ENCODE peak calls at places on chromosomes 1 and 21, in five cellular contexts. S is heart left ventricle, N is astrocyte of the spinal cord, D is A549, Z is IMR-90. T is an unnamed sample.

GRCh38 chr1:67361646-67362045 is 54.0 kb downstream of the IL12RB2 start:
- DNase-seq in S (no peak), N (no peak), D (no peak), Z (no peak), T (no peak)

GRCh38 chr1:207904377-207904902 is 6.5 kb downstream of the CD34 start:
- DNase-seq in S (no peak), N (no peak), D (no peak), Z (no peak), T (no peak)

GRCh38 chr1:98700228-98700627 is 38.7 kb downstream of the SNX7 start:
- DNase-seq in S (no peak), N (peak), D (no peak), Z (peak), T (no peak)

GRCh38 chr1:145799806-145800205 is 24.1 kb downstream of the RNF115 start:
- DNase-seq in S (no peak), N (no peak), D (no peak), Z (no peak), T (no peak)

GRCh38 chr1:17557986-17558385 is 18.5 kb downstream of the ARHGEF10L start:
- DNase-seq in S (no peak), N (no peak), D (no peak), Z (no peak), T (no peak)

GRCh38 chr1:227318003-227318851 is at the start of gene CDC42BPA:
- DNase-seq in S (peak), N (peak), D (peak), Z (peak), T (peak)

GRCh38 chr1:200379431-200379755 is 30.4 kb downstream of the ZNF281 start:
- DNase-seq in S (no peak), N (peak), D (peak), Z (peak), T (peak)

GRCh38 chr1:151047925-151048644 is 534 bp downstream of the C1orf56 start:
- DNase-seq in S (peak), N (peak), D (peak), Z (peak), T (peak)

GRCh38 chr1:192809286-192810252 is 730 bp downstream of the RGS2 start:
- DNase-seq in S (peak), N (peak), D (peak), Z (peak), T (peak)

GRCh38 chr21:14273736-14274538 is 58.0 kb downstream of the RBM11 start:
- DNase-seq in S (peak), N (no peak), D (no peak), Z (no peak), T (no peak)

GRCh38 chr1:118947790-118948189 is 40.4 kb downstream of the TBX15 start:
- DNase-seq in S (no peak), N (peak), D (no peak), Z (peak), T (peak)

GRCh38 chr1:51671527-51672325 is 54.8 kb downstream of the OSBPL9 start:
- DNase-seq in S (no peak), N (peak), D (no peak), Z (peak), T (no peak)

GRCh38 chr1:18107671-18108312 is at the start of gene IGSF21:
- DNase-seq in S (no peak), N (no peak), D (no peak), Z (no peak), T (no peak)

GRCh38 chr21:45219517-45219916 is 68.2 kb downstream of the POFUT2 start:
- DNase-seq in S (no peak), N (no peak), D (no peak), Z (peak), T (peak)

GRCh38 chr1:3018576-3018975 is 2.7 kb upstream of the ACTRT2 start:
- DNase-seq in S (peak), N (no peak), D (no peak), Z (no peak), T (no peak)
- H3K4me3 ChIP-seq in S (no peak), N (no peak), D (no peak), Z (no peak), T (no peak)

DNA sequence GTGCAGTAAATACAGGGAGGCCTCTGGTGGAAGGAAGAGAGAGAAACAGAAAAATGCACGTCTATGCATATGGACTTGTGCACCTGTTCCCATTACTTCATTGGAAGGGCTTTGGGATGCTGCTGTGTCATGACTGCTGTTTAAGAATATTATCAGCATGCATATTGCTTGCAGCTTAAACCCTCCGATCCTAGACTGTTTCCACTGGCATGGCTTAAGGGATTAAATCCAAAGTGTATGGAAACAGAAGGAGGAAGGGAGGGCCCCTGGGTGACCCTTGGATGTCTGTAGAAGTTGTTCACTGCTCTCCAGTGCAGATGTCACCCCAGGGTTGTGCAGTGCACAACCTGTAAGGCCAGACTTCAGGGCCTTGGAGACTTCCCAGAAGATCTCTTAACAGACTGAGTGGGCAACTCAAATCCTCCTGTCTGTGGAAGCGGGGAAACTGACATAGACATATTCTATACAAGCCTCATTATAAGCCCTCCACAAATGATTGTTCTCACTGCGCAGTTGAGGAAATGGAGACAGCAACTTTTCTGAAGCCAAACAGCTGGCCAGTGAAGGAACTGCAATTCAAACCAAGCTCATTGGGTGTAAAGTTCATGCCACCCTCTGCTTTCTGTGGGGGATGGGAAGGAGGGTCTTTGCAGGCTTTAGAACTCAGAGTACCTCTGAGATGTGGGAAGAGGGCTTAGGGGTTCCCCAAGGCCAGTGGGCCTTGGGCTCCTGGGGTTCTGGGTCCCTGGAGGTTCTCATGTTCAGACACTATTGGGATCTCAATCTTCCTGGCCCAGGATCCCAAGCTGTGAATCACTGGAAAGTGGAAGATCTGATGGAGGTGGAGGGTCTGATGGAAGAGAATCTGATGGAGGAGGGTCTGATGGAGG is 73.8 kb downstream of the UMODL1 start:
- DNase-seq in S (no peak), N (no peak), D (no peak), Z (no peak), T (no peak)
- TF ChIP-seq CTCF in S (no peak), N (no peak), D (no peak), Z (no peak), T (no peak)

GRCh38 chr1:116345830-116346229 is 27.2 kb upstream of the ATP1A1 start:
- DNase-seq in S (no peak), N (no peak), D (no peak), Z (no peak), T (no peak)
- H3K4me3 ChIP-seq in S (no peak), N (no peak), D (no peak), Z (no peak), T (no peak)

DNA sequence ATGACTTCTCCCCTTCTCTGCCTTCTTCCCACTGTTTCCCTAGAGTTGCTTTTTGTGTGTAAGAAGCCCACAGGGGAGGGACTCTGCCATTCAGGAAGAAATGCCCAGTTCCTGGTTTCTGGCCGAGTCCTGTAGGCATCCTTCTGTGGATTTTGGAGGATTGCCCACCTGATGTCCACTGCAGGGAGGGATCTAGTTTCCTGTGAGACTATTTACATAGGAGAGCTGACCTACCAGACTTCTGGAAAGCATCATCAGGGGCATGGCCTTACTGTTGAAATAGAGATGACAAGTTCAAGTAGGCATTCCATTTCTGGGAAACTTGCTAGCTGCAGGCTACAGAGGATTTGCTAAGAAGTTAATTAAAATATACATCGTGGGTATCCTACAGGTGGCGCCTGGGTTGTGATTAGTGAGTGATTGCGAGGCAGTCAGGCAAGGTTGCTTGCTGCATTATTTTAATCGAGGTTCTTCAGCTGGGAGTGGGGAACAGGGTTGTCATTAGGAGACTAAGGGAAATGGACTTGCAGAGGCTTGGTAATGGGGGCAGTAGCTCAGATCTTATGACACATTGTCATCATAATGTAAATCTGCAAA is 148.7 kb downstream of the HHAT start:
- DNase-seq in S (no peak), N (peak), D (no peak), Z (peak), T (no peak)
- TF ChIP-seq CTCF in S (no peak), N (no peak), D (no peak), Z (no peak), T (no peak)

GRCh38 chr1:175865041-175865766 is 121.8 kb upstream of the TNR start:
- DNase-seq in S (no peak), N (no peak), D (no peak), Z (no peak), T (peak)
- H3K4me3 ChIP-seq in S (no peak), N (no peak), D (no peak), Z (no peak), T (no peak)